ENCODE peak calls at places on chromosomes 12 and 14, in eight cellular contexts. H is stimulated activated CD8-positive, alpha-beta memory T cell treated with anti-CD3 and anti-CD28 coated beads, Interleukin-2, amount 100 ng/mL, for 48 hours; C is AG09319; S is NCI-H446; A is fibroblast of pulmonary artery; O is stimulated activated naive CD8-positive, alpha-beta T cell treated with anti-CD3 and anti-CD28 coated beads, Interleukin-15, amount 100 ng/mL, for 72 hours; E is endothelial cell; Y is HS-5. F is an unnamed sample.

GRCh38 chr12:11461433-11461832 is 66.1 kb upstream of the PRB2 start:
- DNase-seq in H (no peak), C (no peak), S (no peak), A (no peak), O (no peak), E (no peak), Y (no peak), F (no peak)

GRCh38 chr12:51744235-51744634 is 104.3 kb downstream of the FIGNL2 start:
- DNase-seq in H (no peak), C (no peak), S (no peak), A (no peak), O (no peak), E (peak), Y (no peak), F (no peak)

GRCh38 chr12:68189766-68190700 is 30.5 kb upstream of the IFNG start:
- DNase-seq in H (no peak), C (no peak), S (no peak), A (peak), O (peak), E (no peak), Y (peak), F (no peak)

GRCh38 chr14:93997082-93997481 is at the start of gene CCDC197:
- DNase-seq in H (no peak), C (no peak), S (no peak), A (no peak), O (no peak), E (no peak), Y (no peak), F (no peak)

GRCh38 chr14:31954991-31955390 is 122.1 kb upstream of the ARHGAP5 start:
- DNase-seq in H (no peak), C (no peak), S (no peak), A (no peak), O (no peak), E (no peak), Y (no peak), F (no peak)

GRCh38 chr12:58633479-58633878 is 286.8 kb downstream of the LRIG3 start:
- DNase-seq in H (no peak), C (no peak), S (no peak), A (peak), O (no peak), E (no peak), Y (no peak), F (no peak)

GRCh38 chr14:25108959-25109358 is 59.0 kb upstream of the STXBP6 start:
- DNase-seq in H (no peak), C (no peak), S (no peak), A (no peak), O (no peak), E (no peak), Y (no peak), F (peak)

GRCh38 chr14:95679995-95680735 is 6.1 kb upstream of the TCL1B start:
- DNase-seq in H (no peak), C (no peak), S (no peak), A (no peak), O (no peak), E (no peak), Y (no peak), F (no peak)

GRCh38 chr12:86158956-86159355 is 97.2 kb downstream of the MGAT4C start:
- DNase-seq in H (no peak), C (no peak), S (no peak), A (peak), O (no peak), E (no peak), Y (no peak), F (no peak)

GRCh38 chr12:80208081-80208480 is 108.7 kb downstream of the OTOGL start:
- DNase-seq in H (no peak), C (no peak), S (no peak), A (no peak), O (no peak), E (no peak), Y (no peak), F (no peak)

GRCh38 chr14:104785708-104786080 is 9.9 kb downstream of the AKT1 start:
- DNase-seq in H (no peak), C (no peak), S (no peak), A (no peak), O (no peak), E (no peak), Y (no peak), F (no peak)

GRCh38 chr12:22377731-22378496 is 43.4 kb upstream of the ST8SIA1 start:
- DNase-seq in H (no peak), C (no peak), S (no peak), A (peak), O (no peak), E (no peak), Y (no peak), F (no peak)

GRCh38 chr14:84064296-84064695 is 1465.6 kb upstream of the FLRT2 start:
- DNase-seq in H (no peak), C (no peak), S (no peak), A (peak), O (no peak), E (no peak), Y (no peak), F (no peak)

GRCh38 chr12:129202109-129202814 is 349.0 kb downstream of the GLT1D1 start:
- DNase-seq in H (no peak), C (no peak), S (no peak), A (no peak), O (no peak), E (no peak), Y (no peak), F (no peak)

GRCh38 chr12:94229902-94230301 is 81.5 kb downstream of the PLXNC1 start:
- DNase-seq in H (no peak), C (no peak), S (no peak), A (no peak), O (no peak), E (no peak), Y (no peak), F (no peak)

GRCh38 chr12:2804390-2805145 is 7.9 kb upstream of the ITFG2 start:
- DNase-seq in H (no peak), C (no peak), S (peak), A (peak), O (no peak), E (no peak), Y (no peak), F (no peak)

GRCh38 chr14:100439781-100440180 is 116.6 kb downstream of the SLC25A47 start:
- DNase-seq in H (no peak), C (no peak), S (no peak), A (peak), O (no peak), E (no peak), Y (no peak), F (no peak)

GRCh38 chr14:59187802-59188460 is 536 bp upstream of the DAAM1 start:
- DNase-seq in H (peak), C (no peak), S (no peak), A (no peak), O (no peak), E (peak), Y (no peak), F (peak)

GRCh38 chr12:54352022-54352531 is 12.2 kb downstream of the GPR84 start:
- DNase-seq in H (no peak), C (no peak), S (no peak), A (peak), O (no peak), E (no peak), Y (no peak), F (no peak)

GRCh38 chr12:21677622-21678277 is 20.1 kb upstream of the LDHB start:
- DNase-seq in H (no peak), C (no peak), S (no peak), A (no peak), O (no peak), E (no peak), Y (no peak), F (no peak)

GRCh38 chr12:111076199-111076598 is 155.8 kb upstream of the MYL2 start:
- DNase-seq in H (no peak), C (no peak), S (no peak), A (no peak), O (no peak), E (no peak), Y (no peak), F (no peak)

GRCh38 chr12:119154435-119154818 is 24.3 kb upstream of the HSPB8 start:
- DNase-seq in H (no peak), C (no peak), S (no peak), A (no peak), O (no peak), E (peak), Y (no peak), F (no peak)

GRCh38 chr12:989751-990278 is 1.2 kb upstream of the ERC1 start:
- DNase-seq in H (no peak), C (no peak), S (peak), A (peak), O (no peak), E (no peak), Y (peak), F (no peak)

GRCh38 chr12:127052491-127053232 is 1214.3 kb upstream of the TMEM132C start:
- DNase-seq in H (no peak), C (no peak), S (no peak), A (peak), O (no peak), E (no peak), Y (peak), F (no peak)

GRCh38 chr12:82880442-82880901 is 193.8 kb downstream of the TMTC2 start:
- DNase-seq in H (no peak), C (no peak), S (peak), A (no peak), O (no peak), E (no peak), Y (no peak), F (no peak)

GRCh38 chr12:109995366-109995702 is 834 bp downstream of the GIT2 start:
- DNase-seq in H (no peak), C (no peak), S (no peak), A (no peak), O (no peak), E (no peak), Y (no peak), F (no peak)

GRCh38 chr12:48817957-48818830 is at the start of gene CACNB3:
- DNase-seq in H (peak), C (no peak), S (peak), A (peak), O (peak), E (peak), Y (no peak), F (peak)

GRCh38 chr14:32941668-32942065 is 3.0 kb downstream of the NPAS3 start:
- DNase-seq in H (no peak), C (no peak), S (no peak), A (no peak), O (no peak), E (no peak), Y (no peak), F (no peak)

GRCh38 chr12:13179159-13180074 is 17.1 kb upstream of the EMP1 start:
- DNase-seq in H (peak), C (no peak), S (no peak), A (peak), O (peak), E (peak), Y (no peak), F (peak)

GRCh38 chr14:58703149-58703509 is 65.4 kb downstream of the DACT1 start:
- DNase-seq in H (no peak), C (no peak), S (no peak), A (no peak), O (no peak), E (no peak), Y (no peak), F (peak)

GRCh38 chr12:87509233-87509820 is 519.9 kb downstream of the C12orf50 start:
- DNase-seq in H (no peak), C (no peak), S (no peak), A (peak), O (no peak), E (no peak), Y (peak), F (no peak)

GRCh38 chr14:69877492-69877891 is 1.7 kb upstream of the SMOC1 start:
- DNase-seq in H (no peak), C (no peak), S (no peak), A (peak), O (no peak), E (no peak), Y (no peak), F (no peak)

GRCh38 chr14:64440494-64440893 is 24.8 kb upstream of the AKAP5 start:
- DNase-seq in H (no peak), C (no peak), S (no peak), A (peak), O (no peak), E (no peak), Y (no peak), F (no peak)

GRCh38 chr12:27334052-27334720 is 1.6 kb downstream of the BMAL2 start:
- DNase-seq in H (no peak), C (no peak), S (no peak), A (no peak), O (no peak), E (no peak), Y (no peak), F (no peak)

GRCh38 chr14:32495435-32495734 is 166.3 kb downstream of the AKAP6 start:
- DNase-seq in H (no peak), C (no peak), S (no peak), A (no peak), O (no peak), E (no peak), Y (no peak), F (no peak)

GRCh38 chr12:78439666-78440065 is 424.9 kb upstream of the SYT1 start:
- DNase-seq in H (no peak), C (no peak), S (no peak), A (no peak), O (no peak), E (peak), Y (no peak), F (no peak)

GRCh38 chr12:74043343-74043742 is 494.3 kb upstream of the ATXN7L3B start:
- DNase-seq in H (no peak), C (no peak), S (no peak), A (peak), O (no peak), E (no peak), Y (peak), F (no peak)